ENCODE peak calls at places on chromosome 15, in five cellular contexts. One of them, this sample, is unnamed.

GRCh38 chr15:33098082-33099058 is 96.1 kb downstream of the FMN1 start:
- DNase-seq in PC-3: peak
- DNase-seq in GM23338: no peak
- DNase-seq in K562: no peak
- DNase-seq in OCI-LY7: no peak
- DNase-seq in this sample: peak

GRCh38 chr15:75640483-75641175 is 605 bp upstream of the IMP3 start:
- DNase-seq in PC-3: peak
- DNase-seq in GM23338: peak
- DNase-seq in K562: no peak
- DNase-seq in OCI-LY7: peak
- DNase-seq in this sample: peak

GRCh38 chr15:45903283-45903682 is 268.5 kb downstream of the SQOR start:
- DNase-seq in PC-3: no peak
- DNase-seq in GM23338: no peak
- DNase-seq in K562: no peak
- DNase-seq in OCI-LY7: no peak
- DNase-seq in this sample: no peak

GRCh38 chr15:25703726-25704125 is 159.4 kb downstream of the ATP10A start:
- DNase-seq in PC-3: no peak
- DNase-seq in GM23338: no peak
- DNase-seq in K562: no peak
- DNase-seq in OCI-LY7: no peak
- DNase-seq in this sample: no peak

GRCh38 chr15:68734886-68735285 is 85.8 kb downstream of the ANP32A start:
- DNase-seq in PC-3: no peak
- DNase-seq in GM23338: no peak
- DNase-seq in K562: no peak
- DNase-seq in OCI-LY7: peak
- DNase-seq in this sample: no peak

GRCh38 chr15:25950014-25950413 is 86.9 kb upstream of the ATP10A start:
- DNase-seq in PC-3: no peak
- DNase-seq in GM23338: no peak
- DNase-seq in K562: no peak
- DNase-seq in OCI-LY7: no peak
- DNase-seq in this sample: no peak

GRCh38 chr15:84899750-84900149 is 15.3 kb downstream of the SLC28A1 start:
- DNase-seq in PC-3: no peak
- DNase-seq in GM23338: no peak
- DNase-seq in K562: no peak
- DNase-seq in OCI-LY7: no peak
- DNase-seq in this sample: no peak

GRCh38 chr15:76973362-76973743 is 21.6 kb upstream of the PSTPIP1 start:
- DNase-seq in PC-3: peak
- DNase-seq in GM23338: peak
- DNase-seq in K562: peak
- DNase-seq in OCI-LY7: peak
- DNase-seq in this sample: no peak

GRCh38 chr15:101537681-101538080 is 48.2 kb upstream of the PCSK6 start:
- DNase-seq in PC-3: no peak
- DNase-seq in GM23338: no peak
- DNase-seq in K562: no peak
- DNase-seq in OCI-LY7: no peak
- DNase-seq in this sample: no peak

GRCh38 chr15:85443593-85444328 is 63.4 kb downstream of the AKAP13 start:
- DNase-seq in PC-3: peak
- DNase-seq in GM23338: peak
- DNase-seq in K562: no peak
- DNase-seq in OCI-LY7: peak
- DNase-seq in this sample: peak

GRCh38 chr15:76177491-76178040 is 117.8 kb downstream of the TMEM266 start:
- DNase-seq in PC-3: peak
- DNase-seq in GM23338: no peak
- DNase-seq in K562: no peak
- DNase-seq in OCI-LY7: no peak
- DNase-seq in this sample: peak

GRCh38 chr15:68186671-68187397 is 18.3 kb downstream of the CALML4 start:
- DNase-seq in PC-3: peak
- DNase-seq in GM23338: no peak
- DNase-seq in K562: no peak
- DNase-seq in OCI-LY7: no peak
- DNase-seq in this sample: peak

GRCh38 chr15:48530528-48530927 is 115.0 kb downstream of the FBN1 start:
- DNase-seq in PC-3: no peak
- DNase-seq in GM23338: no peak
- DNase-seq in K562: no peak
- DNase-seq in OCI-LY7: no peak
- DNase-seq in this sample: no peak

GRCh38 chr15:96324192-96324895 is 6.2 kb upstream of the NR2F2 start:
- DNase-seq in PC-3: peak
- DNase-seq in GM23338: no peak
- DNase-seq in K562: no peak
- DNase-seq in OCI-LY7: no peak
- DNase-seq in this sample: peak

GRCh38 chr15:96323250-96324162 is 7.0 kb upstream of the NR2F2 start:
- DNase-seq in PC-3: no peak
- DNase-seq in GM23338: peak
- DNase-seq in K562: no peak
- DNase-seq in OCI-LY7: no peak
- DNase-seq in this sample: peak

GRCh38 chr15:96322401-96323249 is 7.9 kb upstream of the NR2F2 start:
- DNase-seq in PC-3: peak
- DNase-seq in GM23338: peak
- DNase-seq in K562: no peak
- DNase-seq in OCI-LY7: no peak
- DNase-seq in this sample: peak

GRCh38 chr15:96320703-96321421 is 9.6 kb upstream of the NR2F2 start:
- DNase-seq in PC-3: no peak
- DNase-seq in GM23338: no peak
- DNase-seq in K562: no peak
- DNase-seq in OCI-LY7: no peak
- DNase-seq in this sample: peak

DNA sequence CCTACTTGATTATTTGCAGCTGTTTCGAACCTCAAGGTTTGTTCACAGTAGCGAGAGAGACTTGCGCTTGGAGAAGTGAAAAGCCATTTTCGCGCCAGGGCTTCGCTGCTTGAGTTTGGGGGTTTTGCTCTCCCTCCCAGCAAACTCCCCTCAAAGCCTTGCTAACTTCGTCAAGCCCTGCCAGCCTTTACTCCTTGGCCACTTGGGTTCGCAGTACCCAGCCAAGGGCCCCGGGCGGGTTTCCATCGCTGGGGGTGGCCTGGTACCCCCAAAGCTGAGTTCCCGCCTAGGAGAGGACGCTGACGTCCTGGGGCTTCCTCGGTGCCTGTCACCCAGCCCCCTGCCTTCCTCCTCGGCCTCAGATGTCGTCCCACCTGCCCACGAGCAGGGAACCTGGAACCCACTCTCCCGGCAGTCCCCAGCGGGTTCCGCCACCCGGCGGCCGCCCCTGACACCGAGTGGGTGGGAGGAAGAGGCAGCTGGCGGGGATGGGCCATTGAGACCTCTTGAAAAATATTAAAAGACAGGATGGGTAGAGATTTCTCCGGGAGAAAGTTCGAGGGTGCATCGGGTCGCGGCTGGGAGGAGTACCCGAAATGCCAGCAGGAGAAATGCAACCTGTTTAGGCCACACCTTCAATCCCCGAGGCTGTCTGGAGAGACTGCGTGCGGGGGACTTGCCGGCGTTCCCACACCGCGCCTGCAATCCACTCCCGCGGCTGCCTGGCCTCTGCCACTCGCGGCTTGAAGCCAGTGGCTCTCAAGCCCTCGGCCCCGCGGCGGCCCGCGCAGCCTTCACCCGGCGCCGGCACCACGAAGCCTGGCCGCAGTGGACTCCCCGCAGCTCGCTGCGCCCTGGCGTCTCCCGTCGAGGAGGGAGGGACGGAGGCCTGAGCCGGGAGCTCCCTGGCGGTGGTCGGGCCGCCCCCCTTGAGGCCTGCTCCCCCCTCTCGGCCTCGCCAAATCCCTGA is 8.8 kb upstream of the NR2F2 start:
- DNase-seq in PC-3: peak
- DNase-seq in GM23338: peak
- DNase-seq in K562: no peak
- DNase-seq in OCI-LY7: no peak
- DNase-seq in this sample: peak
- H2AFZ ChIP-seq in PC-3: peak
- H2AFZ ChIP-seq in GM23338: peak
- H2AFZ ChIP-seq in K562: no peak
- H2AFZ ChIP-seq in OCI-LY7: no peak
- H2AFZ ChIP-seq in this sample: peak

DNA sequence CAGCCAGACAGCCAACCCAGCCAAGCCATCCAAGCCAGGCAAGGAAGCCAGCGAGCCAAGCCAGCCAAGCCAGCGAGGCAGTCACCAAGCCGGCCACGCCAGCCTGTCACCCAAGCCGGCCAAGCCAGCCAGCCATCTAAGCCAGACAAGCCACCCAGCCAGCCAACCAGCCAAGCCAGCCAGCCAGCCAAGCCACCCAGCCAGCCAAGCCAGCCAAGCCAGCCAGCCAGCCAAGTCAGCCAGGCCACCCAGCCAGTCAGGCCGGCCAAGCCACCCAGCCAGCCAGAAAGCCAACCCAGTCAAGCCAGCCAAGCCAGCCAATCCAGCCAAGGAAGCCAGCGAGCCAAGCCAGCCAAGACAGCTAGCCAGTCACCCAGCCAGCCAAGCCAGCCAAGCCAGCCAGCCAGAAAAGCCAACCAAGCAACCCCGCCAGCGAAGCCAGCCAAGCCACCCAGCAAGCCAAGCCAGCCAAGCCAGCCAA is 201.2 kb downstream of the GOLGA6L6 start:
- DNase-seq in PC-3: peak
- DNase-seq in GM23338: no peak
- DNase-seq in K562: peak
- DNase-seq in OCI-LY7: no peak
- DNase-seq in this sample: no peak
- H2AFZ ChIP-seq in PC-3: no peak
- H2AFZ ChIP-seq in GM23338: no peak
- H2AFZ ChIP-seq in K562: no peak
- H2AFZ ChIP-seq in OCI-LY7: no peak
- H2AFZ ChIP-seq in this sample: no peak

DNA sequence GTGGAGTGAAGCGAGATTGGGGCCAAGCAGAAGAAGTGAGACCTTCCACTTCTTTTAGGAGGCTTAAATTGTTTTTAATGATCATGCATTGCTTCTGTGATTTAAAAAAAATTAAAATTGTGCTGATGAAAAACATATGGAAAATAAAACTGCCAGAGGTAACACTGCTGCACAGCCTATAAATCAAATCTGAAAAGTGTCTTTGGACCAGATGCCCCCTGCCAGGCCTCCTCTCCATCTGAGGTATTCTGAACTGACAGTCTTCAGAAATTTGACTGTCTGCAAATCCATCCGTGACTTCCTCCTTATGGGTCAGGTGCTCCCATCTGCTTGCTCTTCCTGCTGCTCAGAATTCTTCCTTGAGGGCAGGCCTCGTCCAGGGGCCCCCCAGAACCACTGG is 108.5 kb upstream of the NR2E3 start:
- DNase-seq in PC-3: no peak
- DNase-seq in GM23338: no peak
- DNase-seq in K562: no peak
- DNase-seq in OCI-LY7: peak
- DNase-seq in this sample: no peak
- H2AFZ ChIP-seq in PC-3: no peak
- H2AFZ ChIP-seq in GM23338: no peak
- H2AFZ ChIP-seq in K562: no peak
- H2AFZ ChIP-seq in OCI-LY7: no peak
- H2AFZ ChIP-seq in this sample: no peak

DNA sequence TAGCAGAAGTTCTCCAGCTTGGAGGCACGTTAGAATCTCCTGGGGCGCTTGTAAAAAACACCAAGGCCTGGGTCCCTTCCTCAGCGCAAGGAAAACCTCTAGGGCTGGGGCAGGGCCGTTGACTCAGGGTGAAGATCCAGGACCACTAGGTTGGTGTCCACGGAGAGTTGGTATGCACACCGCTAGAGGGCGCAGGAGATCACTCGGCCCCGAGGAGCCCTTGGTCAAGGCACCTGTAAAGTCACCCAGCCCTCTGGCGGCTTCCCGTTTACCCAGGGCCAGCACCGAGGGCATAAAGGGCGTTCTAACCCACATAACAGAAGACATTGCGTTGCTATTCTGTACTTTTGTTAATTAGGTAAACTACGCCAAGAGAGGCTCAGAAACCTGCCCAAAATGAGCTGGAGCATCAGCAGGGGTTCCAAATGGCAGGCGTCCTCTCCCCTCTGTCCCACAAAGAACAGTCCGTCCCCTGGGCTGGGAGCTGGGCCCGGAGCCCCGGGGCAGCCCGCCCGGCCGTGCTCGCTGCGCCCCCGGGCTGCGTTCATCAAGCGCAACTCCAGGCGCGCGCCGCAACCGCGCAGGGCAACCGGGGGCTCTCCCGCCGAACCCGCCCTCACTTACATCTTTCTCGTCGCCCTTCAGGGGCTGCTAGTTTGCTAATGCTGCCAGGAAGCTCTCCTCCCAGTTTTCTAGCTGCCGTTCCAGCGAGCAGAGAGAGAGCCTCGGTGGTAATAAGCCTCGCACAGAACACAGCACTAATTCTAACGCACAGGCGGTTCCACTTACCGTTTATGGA is 332.1 kb downstream of the ARRDC4 start:
- DNase-seq in PC-3: peak
- DNase-seq in GM23338: peak
- DNase-seq in K562: peak
- DNase-seq in OCI-LY7: peak
- DNase-seq in this sample: no peak
- H2AFZ ChIP-seq in PC-3: no peak
- H2AFZ ChIP-seq in GM23338: peak
- H2AFZ ChIP-seq in K562: no peak
- H2AFZ ChIP-seq in OCI-LY7: no peak
- H2AFZ ChIP-seq in this sample: no peak

GRCh38 chr15:44097552-44097951 is 97.5 kb downstream of the FRMD5 start:
- DNase-seq in PC-3: no peak
- DNase-seq in GM23338: no peak
- DNase-seq in K562: no peak
- DNase-seq in OCI-LY7: no peak
- DNase-seq in this sample: no peak
- H2AFZ ChIP-seq in PC-3: no peak
- H2AFZ ChIP-seq in GM23338: no peak
- H2AFZ ChIP-seq in K562: no peak
- H2AFZ ChIP-seq in OCI-LY7: no peak
- H2AFZ ChIP-seq in this sample: no peak

GRCh38 chr15:36497903-36498302 is 81.5 kb upstream of the CDIN1 start:
- DNase-seq in PC-3: no peak
- DNase-seq in GM23338: no peak
- DNase-seq in K562: no peak
- DNase-seq in OCI-LY7: no peak
- DNase-seq in this sample: peak
- H2AFZ ChIP-seq in PC-3: peak
- H2AFZ ChIP-seq in GM23338: no peak
- H2AFZ ChIP-seq in K562: peak
- H2AFZ ChIP-seq in OCI-LY7: no peak
- H2AFZ ChIP-seq in this sample: no peak